ENCODE peak calls at places on chromosome 1, in eight cellular contexts. X, Y, W, I, R, V, S and M are unnamed samples.

GRCh38 chr1:155322571-155322952 is 1.9 kb downstream of the RUSC1 start:
- DNase-seq in S (no peak), Y (peak; percentile 52), I (no peak), X (peak; percentile 33), W (peak; percentile 49), R (peak; percentile 48), V (no peak), M (no peak)

GRCh38 chr1:78340006-78340405 is 150.8 kb upstream of the PTGFR start:
- DNase-seq in W (peak; percentile 51), R (peak; percentile 92), V (no peak), Y (peak; percentile 90), S (no peak), X (peak; percentile 83), I (no peak), M (no peak)

GRCh38 chr1:29504266-29504665 is 267.9 kb downstream of the PTPRU start:
- DNase-seq in S (no peak), X (peak; percentile 5), Y (peak; percentile 10), V (no peak), R (peak; percentile 28), I (no peak), W (no peak), M (no peak)

GRCh38 chr1:16218014-16218673 is 5.7 kb upstream of the ARHGEF19 start:
- DNase-seq in V (no peak), I (no peak), S (no peak), W (no peak), Y (no peak), X (no peak), R (no peak), M (no peak)

GRCh38 chr1:1554550-1554925 is 14.1 kb upstream of the TMEM240 start:
- DNase-seq in V (no peak), S (no peak), X (no peak), I (no peak), Y (no peak), W (no peak), R (no peak), M (no peak)

GRCh38 chr1:8061673-8062386 is 35.7 kb upstream of the ERRFI1 start:
- DNase-seq in V (no peak), W (no peak), R (peak; percentile 67), Y (peak; percentile 83), X (peak; percentile 51), I (no peak), S (no peak), M (no peak)

GRCh38 chr1:44472614-44473262 is 67.7 kb downstream of the RNF220 start:
- DNase-seq in Y (peak; percentile 6), R (peak; percentile 6), W (no peak), V (no peak), X (no peak), I (no peak), S (no peak), M (no peak)

GRCh38 chr1:58754056-58754613 is 29.7 kb downstream of the JUN start:
- DNase-seq in V (no peak), Y (peak; percentile 71), W (no peak), S (no peak), R (peak; percentile 64), I (no peak), X (no peak), M (no peak)

GRCh38 chr1:185916866-185917265 is 182.7 kb downstream of the HMCN1 start:
- DNase-seq in V (no peak), X (no peak), Y (peak; percentile 16), I (no peak), S (no peak), R (peak; percentile 15), W (no peak), M (no peak)

GRCh38 chr1:180617769-180618168 is 14.1 kb upstream of the XPR1 start:
- DNase-seq in X (no peak), W (no peak), I (no peak), V (no peak), R (no peak), S (no peak), Y (no peak), M (no peak)

GRCh38 chr1:68812295-68812694 is 315.4 kb upstream of the DEPDC1 start:
- DNase-seq in S (no peak), R (no peak), W (no peak), X (no peak), V (no peak), I (no peak), Y (no peak), M (no peak)

GRCh38 chr1:226973898-226974543 is 33.9 kb downstream of the COQ8A start:
- DNase-seq in S (no peak), I (no peak), Y (peak; percentile 34), X (peak; percentile 74), R (peak; percentile 43), V (no peak), W (no peak), M (no peak)

GRCh38 chr1:221162352-221162751 is 283.1 kb downstream of the HLX start:
- DNase-seq in I (no peak), Y (peak; percentile 70), X (no peak), R (no peak), S (no peak), V (no peak), W (no peak), M (no peak)